ENCODE peak calls at places on chromosomes 7 and 10, in four cellular contexts. I, Y, G and B are unnamed samples.
A peak's percentile ranks its signal among the peaks of the same experiment; 100 is the strongest.

GRCh38 chr7:116097365-116098009 is 66.9 kb upstream of the TFEC start:
- DNase-seq in Y (no peak), G (no peak), I (no peak), B (no peak)

GRCh38 chr7:73999664-74000420 is 28.1 kb upstream of the ELN start:
- DNase-seq in Y (no peak), G (no peak), I (no peak), B (no peak)

GRCh38 chr7:142904128-142904527 is 18.6 kb upstream of the TRPV6 start:
- DNase-seq in G (no peak), I (no peak), Y (no peak), B (no peak)

GRCh38 chr7:103524042-103524907 is 78.3 kb upstream of the SLC26A5 start:
- DNase-seq in G (no peak), I (no peak), Y (no peak), B (peak; percentile 55)

GRCh38 chr7:106895246-106895864 is 30.3 kb downstream of the PIK3CG start:
- DNase-seq in G (no peak), Y (no peak), I (no peak), B (no peak)

GRCh38 chr10:119817991-119818888 is 54.4 kb downstream of the MCMBP start:
- DNase-seq in I (no peak), Y (peak; percentile 46), G (peak; percentile 67), B (no peak)

GRCh38 chr10:124906551-124907001 is 35.3 kb upstream of the ZRANB1 start:
- DNase-seq in G (no peak), I (no peak), Y (no peak), B (no peak)

GRCh38 chr10:36253731-36254130 is 611.6 kb upstream of the FZD8 start:
- DNase-seq in G (no peak), Y (no peak), I (no peak), B (no peak)

GRCh38 chr7:85950418-85950817 is 693.3 kb upstream of the GRM3 start:
- DNase-seq in G (no peak), I (no peak), Y (no peak), B (no peak)

GRCh38 chr10:72084094-72084459 is 4.3 kb downstream of the SPOCK2 start:
- DNase-seq in Y (no peak), G (no peak), I (no peak), B (no peak)

GRCh38 chr10:23656735-23657134 is 217.9 kb downstream of the OTUD1 start:
- DNase-seq in Y (no peak), G (no peak), I (no peak), B (no peak)

GRCh38 chr7:120714945-120715344 is 143.0 kb downstream of the TSPAN12 start:
- DNase-seq in G (no peak), I (no peak), Y (no peak), B (no peak)